ENCODE peak calls at places on chromosomes 5 and 9, in ten cellular contexts. One of them, this sample, is unnamed.
A peak's percentile ranks its signal among the peaks of the same experiment; 100 is the strongest.

GRCh38 chr5:10663531-10664183 is 97.4 kb downstream of the DAP start:
- DNase-seq in cardiac muscle cell: peak; percentile 47
- DNase-seq in IMR-90: peak; percentile 64
- DNase-seq in thyroid gland: peak; percentile 23
- DNase-seq in psoas muscle: no peak
- DNase-seq in heart left ventricle: peak; percentile 40
- DNase-seq in body of pancreas: peak; percentile 52
- DNase-seq in pancreas: no peak
- DNase-seq in transverse colon: no peak
- DNase-seq in vagina: no peak
- DNase-seq in this sample: no peak

GRCh38 chr5:125634242-125634835 is 788.9 kb upstream of the GRAMD2B start:
- DNase-seq in thyroid gland: no peak
- DNase-seq in transverse colon: no peak
- DNase-seq in IMR-90: no peak
- DNase-seq in body of pancreas: no peak
- DNase-seq in cardiac muscle cell: no peak
- DNase-seq in heart left ventricle: no peak
- DNase-seq in psoas muscle: no peak
- DNase-seq in pancreas: no peak
- DNase-seq in vagina: no peak
- DNase-seq in this sample: no peak

GRCh38 chr5:150848271-150848670 is 1.9 kb downstream of the IRGM start:
- DNase-seq in pancreas: no peak
- DNase-seq in body of pancreas: no peak
- DNase-seq in transverse colon: no peak
- DNase-seq in thyroid gland: no peak
- DNase-seq in IMR-90: no peak
- DNase-seq in heart left ventricle: no peak
- DNase-seq in vagina: no peak
- DNase-seq in psoas muscle: no peak
- DNase-seq in cardiac muscle cell: no peak
- DNase-seq in this sample: no peak

GRCh38 chr9:14372437-14373318 is 58.7 kb upstream of the NFIB start:
- DNase-seq in psoas muscle: no peak
- DNase-seq in vagina: no peak
- DNase-seq in cardiac muscle cell: peak; percentile 83
- DNase-seq in pancreas: no peak
- DNase-seq in body of pancreas: no peak
- DNase-seq in IMR-90: peak; percentile 69
- DNase-seq in transverse colon: no peak
- DNase-seq in heart left ventricle: peak; percentile 57
- DNase-seq in thyroid gland: peak; percentile 72
- DNase-seq in this sample: peak; percentile 39

GRCh38 chr9:124078641-124079040 is 67.1 kb downstream of the LHX2 start:
- DNase-seq in IMR-90: peak; percentile 48
- DNase-seq in cardiac muscle cell: peak; percentile 65
- DNase-seq in heart left ventricle: no peak
- DNase-seq in pancreas: no peak
- DNase-seq in thyroid gland: no peak
- DNase-seq in psoas muscle: no peak
- DNase-seq in vagina: no peak
- DNase-seq in transverse colon: no peak
- DNase-seq in body of pancreas: no peak
- DNase-seq in this sample: no peak

GRCh38 chr5:53714324-53715010 is 154.0 kb downstream of the NDUFS4 start:
- DNase-seq in cardiac muscle cell: no peak
- DNase-seq in heart left ventricle: no peak
- DNase-seq in thyroid gland: no peak
- DNase-seq in vagina: no peak
- DNase-seq in IMR-90: no peak
- DNase-seq in pancreas: no peak
- DNase-seq in psoas muscle: no peak
- DNase-seq in body of pancreas: no peak
- DNase-seq in transverse colon: no peak
- DNase-seq in this sample: no peak

GRCh38 chr9:7879551-7880245 is 80.1 kb upstream of the DMAC1 start:
- DNase-seq in thyroid gland: peak; percentile 2
- DNase-seq in psoas muscle: no peak
- DNase-seq in transverse colon: no peak
- DNase-seq in vagina: no peak
- DNase-seq in heart left ventricle: no peak
- DNase-seq in body of pancreas: no peak
- DNase-seq in pancreas: no peak
- DNase-seq in IMR-90: no peak
- DNase-seq in cardiac muscle cell: no peak
- DNase-seq in this sample: no peak

GRCh38 chr9:90970603-90971002 is 169.0 kb downstream of the SYK start:
- DNase-seq in IMR-90: peak; percentile 49
- DNase-seq in psoas muscle: no peak
- DNase-seq in thyroid gland: no peak
- DNase-seq in vagina: no peak
- DNase-seq in body of pancreas: no peak
- DNase-seq in heart left ventricle: no peak
- DNase-seq in cardiac muscle cell: no peak
- DNase-seq in transverse colon: no peak
- DNase-seq in pancreas: no peak
- DNase-seq in this sample: no peak

GRCh38 chr5:164335837-164336236 is 830.4 kb downstream of the MAT2B start:
- DNase-seq in vagina: no peak
- DNase-seq in heart left ventricle: no peak
- DNase-seq in body of pancreas: no peak
- DNase-seq in psoas muscle: no peak
- DNase-seq in thyroid gland: no peak
- DNase-seq in cardiac muscle cell: peak; percentile 71
- DNase-seq in IMR-90: peak; percentile 84
- DNase-seq in transverse colon: no peak
- DNase-seq in pancreas: no peak
- DNase-seq in this sample: no peak

GRCh38 chr9:80507611-80508010 is 935.8 kb downstream of the TLE4 start:
- DNase-seq in thyroid gland: no peak
- DNase-seq in transverse colon: no peak
- DNase-seq in pancreas: no peak
- DNase-seq in IMR-90: no peak
- DNase-seq in vagina: no peak
- DNase-seq in heart left ventricle: no peak
- DNase-seq in cardiac muscle cell: no peak
- DNase-seq in body of pancreas: no peak
- DNase-seq in psoas muscle: no peak
- DNase-seq in this sample: no peak

GRCh38 chr5:166961028-166961427 is 1330.4 kb upstream of the WWC1 start:
- DNase-seq in transverse colon: no peak
- DNase-seq in IMR-90: peak; percentile 0
- DNase-seq in thyroid gland: no peak
- DNase-seq in body of pancreas: peak; percentile 11
- DNase-seq in cardiac muscle cell: no peak
- DNase-seq in psoas muscle: no peak
- DNase-seq in pancreas: no peak
- DNase-seq in heart left ventricle: no peak
- DNase-seq in vagina: no peak
- DNase-seq in this sample: no peak

GRCh38 chr5:35478856-35479682 is 138.6 kb upstream of the SPEF2 start:
- DNase-seq in heart left ventricle: no peak
- DNase-seq in psoas muscle: no peak
- DNase-seq in body of pancreas: no peak
- DNase-seq in vagina: no peak
- DNase-seq in pancreas: no peak
- DNase-seq in cardiac muscle cell: peak; percentile 57
- DNase-seq in IMR-90: peak; percentile 39
- DNase-seq in transverse colon: no peak
- DNase-seq in thyroid gland: no peak
- DNase-seq in this sample: no peak

GRCh38 chr9:127393680-127394079 is 3.3 kb upstream of the SLC2A8 start:
- DNase-seq in IMR-90: peak; percentile 32
- DNase-seq in thyroid gland: no peak
- DNase-seq in cardiac muscle cell: peak; percentile 54
- DNase-seq in pancreas: no peak
- DNase-seq in body of pancreas: no peak
- DNase-seq in heart left ventricle: no peak
- DNase-seq in vagina: no peak
- DNase-seq in psoas muscle: no peak
- DNase-seq in transverse colon: no peak
- DNase-seq in this sample: no peak

GRCh38 chr9:20557890-20558608 is 64.2 kb downstream of the MLLT3 start:
- DNase-seq in psoas muscle: no peak
- DNase-seq in transverse colon: peak; percentile 20
- DNase-seq in IMR-90: no peak
- DNase-seq in cardiac muscle cell: no peak
- DNase-seq in thyroid gland: peak; percentile 30
- DNase-seq in body of pancreas: no peak
- DNase-seq in pancreas: no peak
- DNase-seq in vagina: no peak
- DNase-seq in heart left ventricle: no peak
- DNase-seq in this sample: no peak

GRCh38 chr5:140674629-140675028 is 1.3 kb upstream of the DND1 start:
- DNase-seq in pancreas: no peak
- DNase-seq in psoas muscle: no peak
- DNase-seq in cardiac muscle cell: no peak
- DNase-seq in transverse colon: no peak
- DNase-seq in vagina: no peak
- DNase-seq in IMR-90: no peak
- DNase-seq in thyroid gland: no peak
- DNase-seq in heart left ventricle: no peak
- DNase-seq in body of pancreas: no peak
- DNase-seq in this sample: no peak

GRCh38 chr9:2469681-2470141 is 151.9 kb upstream of the VLDLR start:
- DNase-seq in psoas muscle: no peak
- DNase-seq in thyroid gland: peak; percentile 26
- DNase-seq in pancreas: no peak
- DNase-seq in IMR-90: peak; percentile 6
- DNase-seq in body of pancreas: peak; percentile 18
- DNase-seq in transverse colon: peak; percentile 51
- DNase-seq in cardiac muscle cell: peak; percentile 51
- DNase-seq in vagina: no peak
- DNase-seq in heart left ventricle: peak; percentile 48
- DNase-seq in this sample: peak; percentile 66

GRCh38 chr5:135476615-135477493 is 24.7 kb upstream of the TIFAB start:
- DNase-seq in psoas muscle: no peak
- DNase-seq in cardiac muscle cell: no peak
- DNase-seq in heart left ventricle: no peak
- DNase-seq in pancreas: no peak
- DNase-seq in IMR-90: no peak
- DNase-seq in vagina: no peak
- DNase-seq in transverse colon: no peak
- DNase-seq in body of pancreas: no peak
- DNase-seq in thyroid gland: no peak
- DNase-seq in this sample: no peak

GRCh38 chr5:54455413-54456157 is at the start of gene HSPB3:
- DNase-seq in IMR-90: peak; percentile 45
- DNase-seq in psoas muscle: peak; percentile 76
- DNase-seq in body of pancreas: no peak
- DNase-seq in thyroid gland: no peak
- DNase-seq in cardiac muscle cell: peak; percentile 74
- DNase-seq in transverse colon: peak; percentile 22
- DNase-seq in vagina: no peak
- DNase-seq in pancreas: no peak
- DNase-seq in heart left ventricle: peak; percentile 62
- DNase-seq in this sample: peak; percentile 20

GRCh38 chr9:117414906-117415583 is at the start of gene ASTN2:
- DNase-seq in cardiac muscle cell: peak; percentile 12
- DNase-seq in body of pancreas: no peak
- DNase-seq in psoas muscle: peak; percentile 61
- DNase-seq in transverse colon: no peak
- DNase-seq in heart left ventricle: no peak
- DNase-seq in IMR-90: no peak
- DNase-seq in vagina: no peak
- DNase-seq in thyroid gland: peak; percentile 18
- DNase-seq in pancreas: peak; percentile 69
- DNase-seq in this sample: no peak
- H3K4me3 ChIP-seq in cardiac muscle cell: peak within 1 kb of the TSS; percentile 41
- H3K4me3 ChIP-seq in body of pancreas: peak within 1 kb of the TSS; percentile 41
- H3K4me3 ChIP-seq in psoas muscle: peak within 1 kb of the TSS; percentile 66
- H3K4me3 ChIP-seq in transverse colon: peak within 1 kb of the TSS; percentile 31
- H3K4me3 ChIP-seq in heart left ventricle: peak within 1 kb of the TSS; percentile 45
- H3K4me3 ChIP-seq in IMR-90: peak within 1 kb of the TSS; percentile 33
- H3K4me3 ChIP-seq in vagina: peak within 1 kb of the TSS; percentile 32
- H3K4me3 ChIP-seq in thyroid gland: no peak within 1 kb of the TSS
- H3K4me3 ChIP-seq in pancreas: peak within 1 kb of the TSS; percentile 26
- H3K4me3 ChIP-seq in this sample: peak within 1 kb of the TSS; percentile 26

DNA sequence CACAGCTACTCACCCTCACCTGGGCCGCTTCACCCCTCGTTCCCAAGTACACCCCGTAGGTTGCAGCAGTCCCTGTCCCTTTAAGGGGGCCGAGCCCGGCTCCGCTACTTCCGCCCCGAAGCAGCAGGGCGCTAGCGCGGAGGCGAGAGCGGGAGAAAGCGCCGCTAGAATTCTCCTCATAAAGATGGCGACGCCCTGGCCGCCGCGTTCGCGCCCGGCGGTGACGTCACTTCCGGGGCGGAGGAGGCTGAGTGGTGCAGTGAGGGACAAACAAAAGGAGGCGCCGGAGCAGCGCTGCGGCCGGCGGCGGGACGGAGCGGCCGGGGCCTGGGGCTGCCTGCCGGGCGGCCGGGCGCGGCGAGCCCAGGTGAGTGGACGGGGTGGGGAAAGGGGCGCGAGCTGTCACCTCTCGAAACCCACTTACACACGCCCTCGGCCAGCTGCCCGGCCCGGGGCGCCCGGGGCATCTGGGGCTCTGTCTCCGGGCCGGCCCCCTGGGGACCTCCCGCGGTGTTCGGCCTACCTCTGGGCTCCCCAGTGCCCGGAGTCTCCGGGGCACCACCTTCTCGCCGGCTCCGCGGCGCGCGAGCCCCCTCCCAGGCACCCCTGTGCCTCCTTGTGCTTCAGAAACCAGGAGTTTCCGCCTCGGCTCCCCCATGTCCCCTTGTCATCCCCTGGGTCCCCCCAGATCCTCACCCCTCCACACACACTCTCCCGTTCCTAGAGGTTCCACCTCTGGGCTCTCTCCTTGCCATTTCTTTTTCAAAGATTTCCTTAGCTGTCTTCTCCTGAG is at the start of the genes KYAT1 and LRRC8A:
- DNase-seq in body of pancreas: peak; percentile 98
- DNase-seq in pancreas: peak; percentile 99
- DNase-seq in thyroid gland: peak; percentile 98
- DNase-seq in vagina: no peak
- DNase-seq in psoas muscle: peak; percentile 99
- DNase-seq in heart left ventricle: peak; percentile 98
- DNase-seq in transverse colon: peak; percentile 98
- DNase-seq in cardiac muscle cell: peak; percentile 97
- DNase-seq in IMR-90: peak; percentile 93
- DNase-seq in this sample: peak; percentile 97
- TF ChIP-seq CTCF in body of pancreas: peak; percentile 12
- TF ChIP-seq CTCF in pancreas: no peak
- TF ChIP-seq CTCF in thyroid gland: no peak
- TF ChIP-seq CTCF in vagina: no peak
- TF ChIP-seq CTCF in psoas muscle: no peak
- TF ChIP-seq CTCF in heart left ventricle: no peak
- TF ChIP-seq CTCF in transverse colon: no peak
- TF ChIP-seq CTCF in cardiac muscle cell: peak; percentile 8
- TF ChIP-seq CTCF in IMR-90: peak; percentile 17
- TF ChIP-seq CTCF in this sample: no peak

GRCh38 chr5:14332038-14332631 is 189.0 kb downstream of the TRIO start:
- DNase-seq in pancreas: no peak
- DNase-seq in thyroid gland: no peak
- DNase-seq in body of pancreas: no peak
- DNase-seq in psoas muscle: no peak
- DNase-seq in cardiac muscle cell: no peak
- DNase-seq in transverse colon: no peak
- DNase-seq in IMR-90: no peak
- DNase-seq in vagina: no peak
- DNase-seq in heart left ventricle: no peak
- DNase-seq in this sample: no peak
- H3K27ac ChIP-seq in pancreas: no peak overlapping the region
- H3K27ac ChIP-seq in thyroid gland: no peak overlapping the region
- H3K27ac ChIP-seq in body of pancreas: no peak overlapping the region
- H3K27ac ChIP-seq in psoas muscle: no peak overlapping the region
- H3K27ac ChIP-seq in cardiac muscle cell: no peak overlapping the region
- H3K27ac ChIP-seq in transverse colon: no peak overlapping the region
- H3K27ac ChIP-seq in IMR-90: no peak overlapping the region
- H3K27ac ChIP-seq in vagina: no peak overlapping the region
- H3K27ac ChIP-seq in heart left ventricle: no peak overlapping the region
- H3K27ac ChIP-seq in this sample: no peak overlapping the region

GRCh38 chr5:147450596-147450995 is 59.3 kb downstream of the DPYSL3 start:
- DNase-seq in thyroid gland: no peak
- DNase-seq in body of pancreas: no peak
- DNase-seq in psoas muscle: no peak
- DNase-seq in cardiac muscle cell: no peak
- DNase-seq in vagina: no peak
- DNase-seq in transverse colon: no peak
- DNase-seq in IMR-90: no peak
- DNase-seq in heart left ventricle: no peak
- DNase-seq in pancreas: no peak
- DNase-seq in this sample: no peak
- H3K4me3 ChIP-seq in thyroid gland: no peak overlapping the region
- H3K4me3 ChIP-seq in body of pancreas: no peak overlapping the region
- H3K4me3 ChIP-seq in psoas muscle: no peak overlapping the region
- H3K4me3 ChIP-seq in cardiac muscle cell: no peak overlapping the region
- H3K4me3 ChIP-seq in vagina: no peak overlapping the region
- H3K4me3 ChIP-seq in transverse colon: no peak overlapping the region
- H3K4me3 ChIP-seq in IMR-90: no peak overlapping the region
- H3K4me3 ChIP-seq in heart left ventricle: no peak overlapping the region
- H3K4me3 ChIP-seq in pancreas: no peak overlapping the region
- H3K4me3 ChIP-seq in this sample: no peak overlapping the region

This sample was measured in ovary.